ENCODE peak calls at places on chromosomes 5 and 9, in four cellular contexts. One of them, this sample, is unnamed.

GRCh38 chr5:59358005-59358404 is 535.5 kb downstream of the PDE4D start:
- DNase-seq in NCI-H1105: no peak
- DNase-seq in iris pigment epithelial cell: peak; percentile 41
- DNase-seq in vagina: no peak
- DNase-seq in this sample: no peak

GRCh38 chr9:111622626-111623025 is 8.5 kb upstream of the DNAJC25 start:
- DNase-seq in vagina: no peak
- DNase-seq in iris pigment epithelial cell: peak; percentile 67
- DNase-seq in NCI-H1105: no peak
- DNase-seq in this sample: no peak

GRCh38 chr5:15959560-15960164 is 219.9 kb downstream of the MARCHF11 start:
- DNase-seq in vagina: no peak
- DNase-seq in iris pigment epithelial cell: no peak
- DNase-seq in NCI-H1105: no peak
- DNase-seq in this sample: no peak

GRCh38 chr5:11785771-11786342 is 118.4 kb downstream of the CTNND2 start:
- DNase-seq in iris pigment epithelial cell: no peak
- DNase-seq in NCI-H1105: no peak
- DNase-seq in vagina: no peak
- DNase-seq in this sample: peak; percentile 8

GRCh38 chr5:173888473-173889135 is 455 bp downstream of the CPEB4 start:
- DNase-seq in vagina: no peak
- DNase-seq in iris pigment epithelial cell: no peak
- DNase-seq in NCI-H1105: no peak
- DNase-seq in this sample: no peak

GRCh38 chr5:143023447-143024096 is 253.4 kb downstream of the ARHGAP26 start:
- DNase-seq in NCI-H1105: no peak
- DNase-seq in vagina: no peak
- DNase-seq in iris pigment epithelial cell: no peak
- DNase-seq in this sample: peak; percentile 43

GRCh38 chr9:121529237-121529987 is 29.8 kb upstream of the GGTA1 start:
- DNase-seq in iris pigment epithelial cell: peak; percentile 85
- DNase-seq in vagina: no peak
- DNase-seq in NCI-H1105: peak; percentile 4
- DNase-seq in this sample: peak; percentile 51

GRCh38 chr9:638152-638551 is 203.3 kb upstream of the DMRT1 start:
- DNase-seq in vagina: no peak
- DNase-seq in iris pigment epithelial cell: no peak
- DNase-seq in NCI-H1105: no peak
- DNase-seq in this sample: no peak

GRCh38 chr5:145697251-145698016 is 137.7 kb downstream of the PRELID2 start:
- DNase-seq in iris pigment epithelial cell: peak; percentile 77
- DNase-seq in NCI-H1105: no peak
- DNase-seq in vagina: no peak
- DNase-seq in this sample: no peak

This sample was measured in anterior cingulate cortex.